ENCODE peak calls at places on chromosome 9, in eight cellular contexts. P is psoas muscle; Y is CD8-positive, alpha-beta T cell; K is nephron progenitor cell; S is PC-3; A is colonic mucosa; N is MCF 10A; T is fibroblast of pulmonary artery. D is an unnamed sample.

GRCh38 chr9:112777914-112778313 is 27.4 kb downstream of the SNX30 start:
- DNase-seq in T (no peak), A (no peak), K (no peak), P (no peak), S (peak), N (peak), Y (no peak), D (peak)

GRCh38 chr9:129826344-129826743 is 2.4 kb upstream of the TOR1A start:
- DNase-seq in T (no peak), Y (no peak), P (no peak), K (no peak), N (no peak), A (no peak), S (no peak), D (no peak)

GRCh38 chr9:131584858-131585257 is 39.5 kb downstream of the PRRT1B start:
- DNase-seq in A (no peak), S (no peak), Y (no peak), T (no peak), P (peak), N (no peak), K (no peak), D (no peak)

GRCh38 chr9:91741529-91741928 is 208.5 kb downstream of the ROR2 start:
- DNase-seq in A (no peak), S (peak), N (peak), T (peak), K (no peak), Y (no peak), P (no peak), D (peak)

GRCh38 chr9:131478421-131478868 is 24.3 kb upstream of the POMT1 start:
- DNase-seq in A (peak), K (peak), P (peak), S (peak), Y (peak), T (peak), N (peak), D (no peak)

GRCh38 chr9:97516111-97516510 is 14.6 kb downstream of the TMOD1 start:
- DNase-seq in K (no peak), N (no peak), A (no peak), S (no peak), Y (no peak), P (no peak), T (no peak), D (no peak)

GRCh38 chr9:137757613-137758029 is 120.0 kb upstream of the CACNA1B start:
- DNase-seq in S (peak), N (peak), A (no peak), P (no peak), K (no peak), Y (peak), T (peak), D (peak)

GRCh38 chr9:4042966-4043365 is 256.9 kb downstream of the GLIS3 start:
- DNase-seq in A (no peak), K (no peak), N (no peak), S (no peak), Y (no peak), T (no peak), P (no peak), D (no peak)

GRCh38 chr9:96413312-96414221 is 4.6 kb downstream of the ZNF367 start:
- DNase-seq in T (no peak), A (no peak), K (no peak), P (no peak), S (no peak), N (no peak), Y (peak), D (no peak)

GRCh38 chr9:77475641-77476473 is 172.3 kb downstream of the GNA14 start:
- DNase-seq in S (no peak), T (peak), P (no peak), N (no peak), A (no peak), K (no peak), Y (peak), D (peak)

GRCh38 chr9:5449521-5450359 is 602 bp upstream of the CD274 start:
- DNase-seq in A (no peak), Y (no peak), N (peak), S (peak), P (no peak), K (no peak), T (no peak), D (no peak)

GRCh38 chr9:10612649-10613398 is at the start of gene PTPRD:
- DNase-seq in S (peak), N (peak), A (peak), Y (no peak), P (peak), T (peak), K (peak), D (peak)

GRCh38 chr9:70439991-70440706 is 25.7 kb upstream of the KLF9 start:
- DNase-seq in Y (no peak), P (no peak), S (no peak), K (no peak), A (no peak), T (peak), N (peak), D (peak)

GRCh38 chr9:29865764-29866313 is 2292.6 kb upstream of the C9orf72 start:
- DNase-seq in T (no peak), S (no peak), Y (no peak), P (no peak), A (no peak), N (no peak), K (no peak), D (no peak)

GRCh38 chr9:21491742-21492141 is 9.6 kb upstream of the IFNE start:
- DNase-seq in N (no peak), P (no peak), Y (no peak), T (peak), K (no peak), S (no peak), A (no peak), D (no peak)

GRCh38 chr9:36676823-36677521 is 104.3 kb downstream of the MELK start:
- DNase-seq in P (no peak), S (no peak), A (no peak), N (no peak), Y (no peak), T (peak), K (no peak), D (no peak)

GRCh38 chr9:102867488-102867887 is 127.6 kb upstream of the CYLC2 start:
- DNase-seq in A (no peak), T (peak), P (no peak), Y (no peak), N (peak), K (no peak), S (peak), D (peak)

GRCh38 chr9:1005043-1005667 is 28.7 kb downstream of the DMRT3 start:
- DNase-seq in N (peak), S (peak), K (no peak), A (peak), T (peak), P (no peak), Y (peak), D (peak)

GRCh38 chr9:37534901-37535300 is 41.3 kb downstream of the FBXO10 start:
- DNase-seq in S (no peak), Y (no peak), A (no peak), P (no peak), T (no peak), K (no peak), N (no peak), D (no peak)

GRCh38 chr9:6270896-6271295 is 55.3 kb downstream of the IL33 start:
- DNase-seq in T (no peak), K (no peak), A (no peak), N (no peak), S (no peak), P (no peak), Y (no peak), D (no peak)

GRCh38 chr9:4762108-4762888 is 21.3 kb upstream of the AK3 start:
- DNase-seq in Y (peak), A (peak), K (peak), S (peak), P (peak), T (peak), N (peak), D (peak)

GRCh38 chr9:119005162-119005561 is 364.1 kb downstream of the BRINP1 start:
- DNase-seq in S (no peak), N (peak), A (no peak), K (no peak), Y (no peak), P (no peak), T (no peak), D (peak)

GRCh38 chr9:136848393-136849037 is 694 bp upstream of the PHPT1 start:
- DNase-seq in T (no peak), A (peak), Y (no peak), N (peak), K (peak), S (peak), P (no peak), D (no peak)

GRCh38 chr9:122380293-122380692 is 9.5 kb downstream of the PTGS1 start:
- DNase-seq in P (no peak), N (no peak), S (no peak), Y (no peak), T (no peak), K (no peak), A (no peak), D (no peak)

GRCh38 chr9:6575324-6575758 is 70.2 kb downstream of the GLDC start:
- DNase-seq in N (no peak), A (no peak), S (no peak), K (no peak), T (no peak), P (no peak), Y (no peak), D (no peak)

GRCh38 chr9:96417610-96418073 is 528 bp downstream of the ZNF367 start:
- DNase-seq in P (peak), Y (peak), S (no peak), T (no peak), K (no peak), A (peak), N (no peak), D (no peak)

GRCh38 chr9:84966876-84967830 is 297.6 kb downstream of the NTRK2 start:
- DNase-seq in N (no peak), A (no peak), T (no peak), P (no peak), Y (no peak), S (no peak), K (peak), D (no peak)

GRCh38 chr9:11319477-11320060 is 706.8 kb upstream of the PTPRD start:
- DNase-seq in P (no peak), T (peak), N (peak), K (peak), Y (no peak), S (peak), A (no peak), D (no peak)

GRCh38 chr9:103804077-103804735 is 289.9 kb upstream of the SMC2 start:
- DNase-seq in S (peak), A (no peak), P (no peak), K (no peak), Y (no peak), T (peak), N (peak), D (peak)

GRCh38 chr9:108709922-108710321 is 145.9 kb downstream of the ACTL7B start:
- DNase-seq in N (no peak), P (no peak), S (no peak), Y (no peak), K (no peak), T (no peak), A (no peak), D (no peak)

GRCh38 chr9:122051401-122052346 is 41.4 kb downstream of the TTLL11 start:
- DNase-seq in T (no peak), P (no peak), K (no peak), N (no peak), Y (no peak), S (no peak), A (no peak), D (peak)

GRCh38 chr9:84301851-84302250 is 38.7 kb downstream of the SLC28A3 start:
- DNase-seq in T (peak), K (no peak), S (peak), A (no peak), P (no peak), N (peak), Y (no peak), D (peak)

GRCh38 chr9:133238272-133238850 is 29.3 kb upstream of the OBP2B start:
- DNase-seq in P (peak), T (peak), Y (peak), N (no peak), S (no peak), K (peak), A (peak), D (no peak)

GRCh38 chr9:14887149-14887548 is 23.1 kb downstream of the FREM1 start:
- DNase-seq in A (peak), Y (no peak), T (no peak), P (no peak), N (no peak), K (no peak), S (no peak), D (no peak)

GRCh38 chr9:78971505-78971904 is 600.3 kb upstream of the TLE4 start:
- DNase-seq in Y (no peak), A (no peak), T (no peak), S (no peak), P (no peak), K (no peak), N (no peak), D (no peak)

GRCh38 chr9:121316852-121317373 is 49.0 kb downstream of the GSN start:
- DNase-seq in N (no peak), A (no peak), Y (no peak), P (no peak), S (no peak), T (no peak), K (no peak), D (no peak)

DNA sequence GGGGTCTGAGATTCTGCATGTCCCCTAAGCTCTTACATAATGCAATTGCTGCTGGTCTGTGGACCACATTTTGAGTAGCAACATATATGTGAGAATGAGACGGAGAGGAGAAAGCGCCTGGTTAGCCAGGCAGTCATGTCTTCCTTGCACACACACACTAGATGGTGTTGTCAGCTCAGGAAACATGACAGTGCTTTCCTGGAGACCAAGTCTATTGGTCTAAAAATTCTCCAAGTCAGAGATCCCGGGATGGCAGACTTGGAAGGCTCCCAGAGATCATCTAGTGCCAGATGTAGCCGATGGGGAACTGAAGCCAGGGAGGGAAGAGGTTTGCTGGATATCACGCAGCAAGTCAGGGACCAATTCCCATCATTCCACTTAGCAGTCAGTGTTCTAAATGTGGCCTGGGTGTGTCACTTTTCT is 53.4 kb downstream of the GALNT12 start:
- DNase-seq in Y (no peak), N (peak), A (peak), T (peak), P (peak), K (no peak), S (peak), D (peak)
- TF ChIP-seq CTCF in Y (no peak), N (peak), A (no peak), T (peak), P (peak), K (no peak), S (peak), D (peak)

DNA sequence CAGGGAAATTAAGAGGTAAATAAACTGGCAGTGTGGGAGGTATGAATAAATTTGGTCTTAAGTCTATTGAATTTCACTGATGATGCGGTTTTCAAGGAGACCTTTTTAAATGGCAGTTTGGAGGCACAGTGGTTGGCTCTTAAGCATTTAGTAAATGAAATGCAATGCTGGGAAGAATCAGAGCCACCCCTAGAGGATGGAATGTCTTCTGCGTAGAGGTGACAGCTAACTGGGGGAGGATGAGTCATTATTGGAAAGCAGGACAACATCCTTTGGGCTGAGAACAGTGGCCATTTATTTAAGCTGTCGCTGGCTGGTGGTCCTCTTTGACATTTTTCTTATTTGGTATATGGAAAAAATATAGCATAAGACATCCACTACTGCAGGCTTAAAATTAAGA is 163.2 kb downstream of the SH3GL2 start:
- DNase-seq in S (peak), N (peak), T (no peak), P (no peak), A (no peak), K (no peak), Y (no peak), D (no peak)
- TF ChIP-seq CTCF in S (peak), N (no peak), T (no peak), P (no peak), A (no peak), K (peak), Y (no peak), D (peak)

GRCh38 chr9:127489471-127490115 is 38.3 kb downstream of the LRSAM1 start:
- DNase-seq in K (peak), P (no peak), N (no peak), Y (no peak), A (no peak), T (no peak), S (no peak), D (no peak)
- TF ChIP-seq CTCF in K (peak), P (no peak), N (no peak), Y (no peak), A (no peak), T (no peak), S (no peak), D (no peak)

GRCh38 chr9:134983506-134984371 is 66.0 kb upstream of the FCN1 start:
- DNase-seq in T (no peak), S (no peak), Y (no peak), P (no peak), N (no peak), A (no peak), K (no peak), D (no peak)
- TF ChIP-seq CTCF in T (no peak), S (no peak), Y (no peak), P (no peak), N (no peak), A (no peak), K (no peak), D (no peak)

GRCh38 chr9:35510366-35510744 is 20.4 kb downstream of the RUSC2 start:
- DNase-seq in A (no peak), K (no peak), N (no peak), Y (no peak), P (no peak), T (no peak), S (peak), D (no peak)

GRCh38 chr9:35511453-35511852 is 21.5 kb downstream of the RUSC2 start:
- DNase-seq in Y (no peak), A (no peak), K (no peak), T (no peak), S (no peak), P (no peak), N (no peak), D (no peak)

GRCh38 chr9:35508069-35508468 is 18.2 kb downstream of the RUSC2 start:
- DNase-seq in A (no peak), P (no peak), S (no peak), Y (no peak), N (no peak), T (no peak), K (no peak), D (peak)

GRCh38 chr9:35506359-35506758 is 16.4 kb downstream of the RUSC2 start:
- DNase-seq in T (no peak), A (no peak), N (no peak), P (no peak), S (no peak), K (no peak), Y (no peak), D (no peak)

DNA sequence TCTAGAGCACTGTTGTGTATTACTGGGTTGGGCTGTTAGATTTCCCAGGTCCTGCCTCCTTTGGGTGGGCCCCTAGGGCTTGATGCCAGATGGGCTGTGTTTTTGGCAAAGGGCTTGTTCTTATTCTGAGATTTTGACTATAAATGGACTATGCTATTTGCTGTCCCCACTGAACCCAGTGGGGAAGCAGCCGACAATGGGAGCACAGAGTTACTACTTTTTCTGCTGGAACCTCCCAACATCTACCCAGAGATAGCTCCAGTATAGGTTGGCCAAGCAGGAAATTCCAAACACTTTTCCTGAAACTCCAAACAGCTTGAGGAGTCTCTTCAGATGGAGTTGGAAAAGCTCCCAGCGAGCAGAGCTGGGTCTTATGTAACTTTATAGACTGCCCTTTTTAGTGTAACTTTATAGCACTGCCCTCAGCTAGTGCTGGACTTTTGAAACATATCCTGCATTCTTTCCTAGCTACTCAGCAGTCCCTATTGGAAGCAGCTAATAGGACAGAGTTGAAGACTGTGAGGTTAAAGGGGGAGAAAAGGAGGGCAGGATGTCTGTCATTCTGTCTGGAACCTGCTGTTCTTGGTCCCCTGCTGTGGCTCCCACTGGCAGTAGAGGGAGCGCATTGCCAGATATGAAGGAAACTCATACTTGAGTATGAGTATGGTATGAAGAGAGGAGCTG is 21.0 kb downstream of the RUSC2 start:
- DNase-seq in P (peak), N (peak), T (peak), S (peak), Y (no peak), A (peak), K (no peak), D (peak)
- TF ChIP-seq CTCF in P (peak), N (peak), T (peak), S (peak), Y (no peak), A (no peak), K (no peak), D (no peak)

GRCh38 chr9:128103589-128103962 is 24.0 kb downstream of the PTGES2 start:
- DNase-seq in P (no peak), K (no peak), Y (peak), T (no peak), N (no peak), S (no peak), A (no peak), D (no peak)
- TF ChIP-seq CTCF in P (no peak), K (peak), Y (peak), T (peak), N (peak), S (peak), A (peak), D (no peak)

D was measured in astrocyte.